ENCODE peak calls at places on chromosomes 4 and X, in four cellular contexts. M is A549, J is cardiac muscle cell, B is heart left ventricle. O is an unnamed sample. For H3K4me1, the result is how much of the 10 kb centered on the place peaks cover.

GRCh38 chr4:85210353-85210752 is 243.9 kb upstream of the WDFY3 start:
- DNase-seq in M (peak), J (no peak), B (no peak), O (no peak)

GRCh38 chrX:49064735-49065134 is 5.9 kb downstream of the CCDC120 start:
- DNase-seq in M (no peak), B (no peak), J (no peak), O (no peak)

GRCh38 chr4:184940500-184940899 is 77.8 kb upstream of the HELT start:
- DNase-seq in M (no peak), B (no peak), J (no peak), O (no peak)

GRCh38 chrX:131812847-131813825 is 210.0 kb upstream of the STK26 start:
- DNase-seq in M (peak), J (no peak), B (peak), O (peak)

GRCh38 chr4:7107166-7107905 is 39.5 kb upstream of the GRPEL1 start:
- DNase-seq in J (no peak), M (no peak), B (no peak), O (no peak)

GRCh38 chr4:97987019-97987648 is 156.1 kb downstream of the STPG2 start:
- DNase-seq in M (peak), B (no peak), J (peak), O (no peak)

GRCh38 chr4:184416913-184417734 is 57.2 kb downstream of the IRF2 start:
- DNase-seq in M (no peak), J (no peak), B (no peak), O (no peak)

GRCh38 chr4:77358315-77358928 is 201.4 kb downstream of the CCNG2 start:
- DNase-seq in J (peak), M (peak), B (no peak), O (no peak)

GRCh38 chr4:174152717-174153466 is 130.6 kb downstream of the FBXO8 start:
- DNase-seq in J (no peak), B (no peak), M (no peak), O (no peak)

GRCh38 chr4:67327245-67327860 is 217.9 kb downstream of the CENPC start:
- DNase-seq in J (peak), B (peak), M (peak), O (peak)

DNA sequence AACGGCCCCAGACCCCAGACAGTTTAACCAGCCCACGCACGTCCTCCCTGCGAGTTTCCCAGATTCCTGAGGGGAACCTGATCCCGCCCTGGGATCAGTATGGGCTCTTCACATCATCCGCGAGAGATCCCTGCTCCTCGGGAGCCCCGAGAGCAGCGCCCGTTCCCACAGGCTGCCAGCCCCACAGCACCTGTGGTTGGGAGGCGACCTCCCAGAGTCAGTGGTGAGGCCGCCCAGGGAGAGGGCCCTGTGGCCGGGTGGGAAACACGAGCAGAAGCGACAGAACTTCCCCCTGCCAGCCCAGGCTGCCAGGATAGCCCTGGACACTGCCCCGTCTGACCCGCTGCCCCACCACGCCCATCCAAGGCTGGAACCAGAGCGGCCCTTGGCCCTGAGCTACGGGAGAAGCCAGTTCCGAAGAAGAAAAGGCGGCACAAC is 32.8 kb downstream of the TSC22D3 start:
- DNase-seq in M (no peak), J (no peak), B (no peak), O (no peak)
- H3K4me3 ChIP-seq in M (no peak), J (no peak), B (peak), O (peak)

DNA sequence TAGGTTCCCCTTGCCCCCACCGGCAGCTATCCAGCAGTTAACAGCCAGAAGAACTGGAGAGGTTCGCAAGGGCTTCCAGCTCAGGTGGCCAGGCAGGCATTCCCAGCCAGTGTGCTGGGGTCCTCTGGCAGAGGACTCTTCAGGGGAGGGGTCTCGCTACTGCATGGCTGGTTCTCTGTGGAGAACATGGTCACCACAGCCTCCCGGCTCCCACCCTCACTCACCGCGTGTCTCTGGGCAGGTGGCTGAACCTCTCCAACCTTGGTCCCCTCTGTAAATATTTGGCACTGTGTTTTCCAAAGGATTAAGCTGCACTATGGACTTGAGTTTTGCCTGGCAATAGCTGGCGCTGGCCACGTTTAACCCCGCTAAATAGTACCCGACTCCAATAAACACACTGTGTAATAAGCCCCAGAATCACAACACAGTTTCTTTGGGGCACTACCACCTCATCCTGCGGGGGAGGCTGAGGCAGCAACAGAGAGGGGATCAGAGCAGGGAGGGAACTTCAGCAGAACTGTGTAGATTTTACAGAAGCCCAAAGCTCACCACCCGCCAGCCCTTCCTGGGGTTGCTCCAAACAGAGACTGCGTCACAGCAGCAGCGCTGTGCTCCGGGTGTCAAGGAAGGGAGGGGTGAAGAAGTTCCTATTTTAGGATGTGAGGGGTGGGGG is 15.2 kb downstream of the BCOR start:
- DNase-seq in J (no peak), M (no peak), B (peak), O (no peak)
- H3K4me1 ChIP-seq in J (under half), M (under half), B (under half), O (half or more)

GRCh38 chr4:1872918-1873269 is 1.7 kb downstream of the NSD2 start:
- DNase-seq in J (no peak), M (no peak), B (no peak), O (no peak)
- H3K4me3 ChIP-seq in J (peak), M (peak), B (peak), O (no peak)

GRCh38 chr4:53361451-53361850 is 4.4 kb downstream of the SCFD2 start:
- DNase-seq in M (no peak), J (no peak), B (no peak), O (no peak)
- H3K4me1 ChIP-seq in M (under half), J (under half), B (under half), O (under half)

GRCh38 chrX:111086521-111087127 is 9.4 kb upstream of the PAK3 start:
- DNase-seq in B (no peak), M (no peak), J (peak), O (no peak)
- H3K4me3 ChIP-seq in B (no peak), M (no peak), J (no peak), O (no peak)

DNA sequence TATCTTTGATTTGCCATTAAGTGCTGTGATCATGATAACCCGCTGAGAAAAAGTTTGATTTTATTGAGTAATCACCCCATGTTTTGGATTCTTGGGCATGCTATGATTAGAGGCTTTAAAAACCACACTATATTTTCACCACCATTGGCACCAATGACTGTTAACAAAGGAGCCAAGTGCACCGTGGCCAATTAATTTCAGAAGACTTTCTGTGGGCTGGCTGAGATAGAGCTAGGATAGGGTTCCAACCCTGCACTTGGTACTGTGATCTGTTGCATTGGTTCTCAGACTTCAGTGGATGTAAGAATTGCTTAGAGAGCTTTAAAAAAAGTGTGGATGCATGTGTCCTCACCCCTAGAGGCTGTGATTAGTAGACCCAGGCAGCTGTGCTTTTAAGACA is 32.4 kb downstream of the OCRL start:
- DNase-seq in B (no peak), M (no peak), J (no peak), O (no peak)
- H3K4me1 ChIP-seq in B (under half), M (under half), J (under half), O (under half)

DNA sequence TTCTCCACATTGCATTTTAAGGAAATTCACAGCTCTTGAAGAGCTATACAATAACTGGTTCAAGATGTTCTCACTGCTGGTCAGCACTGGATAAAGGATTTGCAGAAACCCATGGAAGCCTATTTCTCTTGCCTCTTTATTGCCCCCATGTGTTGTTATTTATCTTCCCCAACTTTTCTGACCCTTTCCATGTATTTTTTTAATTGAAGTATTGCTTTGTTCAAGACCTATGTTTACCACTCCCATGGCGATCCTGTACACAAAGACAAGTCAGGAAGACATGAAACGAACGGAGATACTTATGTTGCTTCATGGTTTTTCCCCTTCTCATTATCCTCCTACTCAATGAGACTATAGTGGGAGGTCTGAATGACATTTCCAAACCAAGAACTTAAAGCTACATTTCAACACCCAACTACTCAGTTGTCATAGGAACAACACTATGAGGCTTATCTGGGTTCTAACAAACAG is 566.4 kb upstream of the DIPK2B start:
- DNase-seq in J (no peak), M (peak), B (no peak), O (no peak)
- H3K4me3 ChIP-seq in J (no peak), M (peak), B (peak), O (peak)

GRCh38 chrX:3516051-3516541 is 169.6 kb upstream of the MXRA5 start:
- DNase-seq in M (no peak), B (no peak), J (no peak), O (no peak)
- H3K4me1 ChIP-seq in M (under half), B (under half), J (under half), O (under half)

DNA sequence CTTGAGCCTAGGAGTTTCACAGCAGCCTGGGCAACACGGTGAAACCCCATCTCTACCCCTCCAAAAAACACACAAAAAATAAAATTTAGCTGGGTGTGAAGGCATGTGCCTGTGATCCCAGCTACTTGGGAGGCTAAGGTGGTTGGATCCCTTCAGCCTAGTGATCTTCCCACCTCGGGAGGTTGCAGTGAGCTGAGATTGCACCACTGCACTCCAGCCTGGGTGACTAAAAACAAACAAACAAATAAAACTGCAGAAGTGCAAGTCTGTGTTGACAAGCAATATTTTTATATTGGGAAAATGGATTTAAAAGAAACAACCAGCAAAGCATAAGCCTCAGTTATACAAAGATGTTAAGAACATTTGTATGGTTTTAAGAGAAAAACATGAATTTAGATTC is 46.1 kb downstream of the IGFBP7 start:
- DNase-seq in M (peak), B (no peak), J (no peak), O (no peak)
- H3K4me3 ChIP-seq in M (no peak), B (no peak), J (no peak), O (no peak)

GRCh38 chr4:82865592-82865991 is 25.4 kb downstream of the SEC31A start:
- DNase-seq in B (no peak), J (no peak), M (peak), O (no peak)
- H3K4me1 ChIP-seq in B (under half), J (under half), M (under half), O (under half)